ENCODE peak calls at places on chromosomes 11 and 22, in eight cellular contexts. K is GM12865; O is nephron progenitor cell; F is naive thymus-derived CD4-positive, alpha-beta T cell; T is H7; H is HT-29; Z is AML-193; J is PC-3. N is an unnamed sample.
A peak's percentile ranks its signal among the peaks of the same experiment; 100 is the strongest.

GRCh38 chr11:1916132-1916985 is 3.1 kb upstream of the TNNT3 start:
- DNase-seq in K (peak; percentile 62), O (no peak), F (no peak), T (peak; percentile 51), H (no peak), Z (no peak), J (no peak), N (no peak)

GRCh38 chr22:19971276-19972124 is 29.9 kb upstream of the TXNRD2 start:
- DNase-seq in K (no peak), O (no peak), F (peak; percentile 27), T (no peak), H (no peak), Z (no peak), J (no peak), N (peak; percentile 75)

GRCh38 chr22:48594016-48594756 is 1233.5 kb downstream of the BRD1 start:
- DNase-seq in K (no peak), O (no peak), F (no peak), T (no peak), H (no peak), Z (no peak), J (no peak), N (no peak)

GRCh38 chr11:44403587-44404322 is 93.8 kb upstream of the ALX4 start:
- DNase-seq in K (no peak), O (no peak), F (no peak), T (no peak), H (no peak), Z (no peak), J (no peak), N (no peak)

GRCh38 chr11:121099885-121100284 is 1.2 kb upstream of the TECTA start:
- DNase-seq in K (no peak), O (no peak), F (no peak), T (no peak), H (no peak), Z (no peak), J (peak; percentile 68), N (no peak)

GRCh38 chr11:61773826-61774225 is 18.6 kb downstream of the TMEM258 start:
- DNase-seq in K (no peak), O (no peak), F (no peak), T (peak; percentile 46), H (no peak), Z (no peak), J (no peak), N (no peak)

GRCh38 chr11:31114437-31114836 is 255.1 kb downstream of the DCDC1 start:
- DNase-seq in K (no peak), O (no peak), F (no peak), T (no peak), H (no peak), Z (no peak), J (no peak), N (no peak)

GRCh38 chr11:65858354-65859133 is 564 bp upstream of the CFL1 start:
- DNase-seq in K (no peak), O (no peak), F (no peak), T (peak; percentile 95), H (no peak), Z (no peak), J (peak; percentile 29), N (no peak)

GRCh38 chr11:128890543-128891409 is at the start of gene KCNJ5:
- DNase-seq in K (no peak), O (peak; percentile 66), F (no peak), T (peak; percentile 88), H (peak; percentile 55), Z (no peak), J (peak; percentile 51), N (no peak)

GRCh38 chr11:130301002-130301401 is 13.7 kb downstream of the ZBTB44 start:
- DNase-seq in K (no peak), O (no peak), F (no peak), T (no peak), H (no peak), Z (no peak), J (no peak), N (no peak)

GRCh38 chr11:67277231-67277961 is 11.1 kb downstream of the GRK2 start:
- DNase-seq in K (peak; percentile 98), O (peak; percentile 55), F (peak; percentile 93), T (peak; percentile 95), H (peak; percentile 76), Z (peak; percentile 96), J (no peak), N (peak; percentile 94)

GRCh38 chr11:72712168-72712721 is 38.0 kb upstream of the PDE2A start:
- DNase-seq in K (no peak), O (no peak), F (no peak), T (peak; percentile 62), H (no peak), Z (no peak), J (no peak), N (peak; percentile 93)

GRCh38 chr11:47111318-47111804 is 65.3 kb downstream of the ARFGAP2 start:
- DNase-seq in K (peak; percentile 87), O (no peak), F (no peak), T (no peak), H (no peak), Z (no peak), J (no peak), N (no peak)

GRCh38 chr22:37601540-37602442 is 6.8 kb upstream of the GGA1 start:
- DNase-seq in K (peak; percentile 43), O (peak; percentile 52), F (no peak), T (peak; percentile 93), H (no peak), Z (no peak), J (peak; percentile 62), N (no peak)

GRCh38 chr22:22397292-22397870 is 111.2 kb downstream of the ZNF280B start:
- DNase-seq in K (no peak), O (peak; percentile 18), F (no peak), T (no peak), H (peak; percentile 42), Z (no peak), J (peak; percentile 74), N (no peak)

GRCh38 chr22:32531955-32532818 is 57.6 kb downstream of the FBXO7 start:
- DNase-seq in K (no peak), O (peak; percentile 62), F (no peak), T (peak; percentile 74), H (no peak), Z (no peak), J (no peak), N (peak; percentile 87)

GRCh38 chr11:93485983-93486382 is 57.2 kb downstream of the SMCO4 start:
- DNase-seq in K (no peak), O (no peak), F (no peak), T (no peak), H (no peak), Z (no peak), J (no peak), N (no peak)

GRCh38 chr11:12802418-12803085 is 128.3 kb downstream of the TEAD1 start:
- DNase-seq in K (peak; percentile 19), O (no peak), F (no peak), T (no peak), H (peak; percentile 99), Z (no peak), J (peak; percentile 95), N (peak; percentile 89)

GRCh38 chr11:109586789-109587188 is 164.8 kb downstream of the C11orf87 start:
- DNase-seq in K (no peak), O (no peak), F (no peak), T (no peak), H (no peak), Z (no peak), J (no peak), N (no peak)

GRCh38 chr11:35545604-35546003 is 20.2 kb upstream of the PAMR1 start:
- DNase-seq in K (no peak), O (no peak), F (no peak), T (no peak), H (no peak), Z (no peak), J (no peak), N (no peak)

GRCh38 chr11:27285761-27286160 is 77.3 kb downstream of the CCDC34 start:
- DNase-seq in K (no peak), O (no peak), F (no peak), T (no peak), H (no peak), Z (no peak), J (no peak), N (no peak)

GRCh38 chr11:6812391-6813005 is 13.0 kb upstream of the OR6A2 start:
- DNase-seq in K (peak; percentile 68), O (peak; percentile 32), F (peak; percentile 37), T (peak; percentile 67), H (peak; percentile 65), Z (peak; percentile 31), J (peak; percentile 66), N (no peak)

GRCh38 chr22:23574371-23574811 is 5.7 kb downstream of the IGLL1 start:
- DNase-seq in K (no peak), O (peak; percentile 28), F (no peak), T (peak; percentile 68), H (no peak), Z (no peak), J (no peak), N (no peak)

GRCh38 chr11:60771146-60771545 is 14.0 kb upstream of the MS4A10 start:
- DNase-seq in K (no peak), O (no peak), F (no peak), T (no peak), H (no peak), Z (no peak), J (no peak), N (no peak)

GRCh38 chr22:44682556-44683168 is 19.3 kb upstream of the PRR5 start:
- DNase-seq in K (no peak), O (no peak), F (no peak), T (no peak), H (no peak), Z (no peak), J (no peak), N (no peak)

GRCh38 chr11:26960265-26960664 is 33.6 kb upstream of the FIBIN start:
- DNase-seq in K (no peak), O (no peak), F (no peak), T (no peak), H (no peak), Z (no peak), J (no peak), N (no peak)

GRCh38 chr11:836700-837099 is 3.9 kb downstream of the CD151 start:
- DNase-seq in K (no peak), O (no peak), F (no peak), T (no peak), H (no peak), Z (no peak), J (no peak), N (peak; percentile 32)

GRCh38 chr11:36376315-36376887 is 80.3 kb downstream of the PRR5L start:
- DNase-seq in K (no peak), O (peak; percentile 63), F (no peak), T (peak; percentile 80), H (peak; percentile 67), Z (no peak), J (no peak), N (no peak)

N was measured in upper lobe of left lung.